ENCODE peak calls at places on chromosomes 12 and 14, in five cellular contexts. M is cardiac fibroblast, G is MM.1S, D is transverse colon, K is lower leg skin. E is an unnamed sample.

GRCh38 chr12:116797885-116798284 is 59.8 kb downstream of the RNFT2 start:
- DNase-seq in G (no peak), K (no peak), M (no peak), D (no peak), E (no peak)

GRCh38 chr12:56769868-56770267 is 6.7 kb downstream of the HSD17B6 start:
- DNase-seq in G (no peak), K (no peak), M (no peak), D (no peak), E (no peak)

GRCh38 chr14:67420102-67420739 is 8.3 kb upstream of the PLEK2 start:
- DNase-seq in D (peak), G (peak), K (no peak), M (no peak), E (no peak)

GRCh38 chr12:131380220-131380957 is 330.5 kb upstream of the SFSWAP start:
- DNase-seq in D (no peak), K (peak), G (no peak), M (no peak), E (no peak)

GRCh38 chr14:76753799-76754198 is 7.5 kb upstream of the VASH1 start:
- DNase-seq in K (no peak), M (no peak), G (no peak), D (no peak), E (no peak)

GRCh38 chr12:121799842-121800693 is 3.7 kb upstream of the SETD1B start:
- DNase-seq in M (peak), K (peak), D (peak), G (peak), E (peak)

GRCh38 chr14:43503508-43503907 is 1003.6 kb downstream of the FSCB start:
- DNase-seq in K (no peak), M (no peak), G (peak), D (no peak), E (no peak)

GRCh38 chr12:68245071-68246021 is 8.1 kb downstream of the IL22 start:
- DNase-seq in K (no peak), M (no peak), G (no peak), D (no peak), E (no peak)

GRCh38 chr14:73173092-73173735 is 36.9 kb downstream of the PSEN1 start:
- DNase-seq in K (no peak), G (peak), D (no peak), M (peak), E (peak)

GRCh38 chr12:99611117-99611516 is 36.4 kb upstream of the GARIN6 start:
- DNase-seq in M (peak), D (no peak), G (no peak), K (no peak), E (no peak)

GRCh38 chr14:61355892-61356325 is 34.5 kb downstream of the PRKCH start:
- DNase-seq in D (no peak), M (peak), G (no peak), K (peak), E (no peak)

GRCh38 chr12:76310110-76310509 is 38.1 kb downstream of the BBS10 start:
- DNase-seq in D (no peak), M (peak), K (no peak), G (no peak), E (no peak)

GRCh38 chr12:123251403-123252076 is 18.3 kb downstream of the MTRFR start:
- DNase-seq in G (no peak), K (peak), M (no peak), D (no peak), E (no peak)

GRCh38 chr12:102462386-102462785 is 18.0 kb downstream of the IGF1 start:
- DNase-seq in D (no peak), M (no peak), G (no peak), K (no peak), E (no peak)

GRCh38 chr12:1587927-1588573 is 6.3 kb downstream of the FBXL14 start:
- DNase-seq in M (peak), K (no peak), D (no peak), G (no peak), E (no peak)

GRCh38 chr12:42086021-42086420 is 58.7 kb downstream of the GXYLT1 start:
- DNase-seq in G (no peak), M (peak), K (no peak), D (no peak), E (no peak)

GRCh38 chr14:30214014-30214413 is 286.4 kb upstream of the PRKD1 start:
- DNase-seq in K (no peak), G (no peak), D (no peak), M (peak), E (no peak)

GRCh38 chr12:124304314-124304790 is 9.5 kb downstream of the RFLNA start:
- DNase-seq in K (no peak), M (no peak), G (no peak), D (no peak), E (no peak)

GRCh38 chr12:78970041-78970440 is 105.5 kb downstream of the SYT1 start:
- DNase-seq in G (no peak), D (no peak), K (no peak), M (peak), E (no peak)

GRCh38 chr12:20269352-20270067 is 98.8 kb upstream of the PDE3A start:
- DNase-seq in G (no peak), D (no peak), M (no peak), K (no peak), E (no peak)

GRCh38 chr14:56794557-56795283 is 15.6 kb downstream of the OTX2 start:
- DNase-seq in G (no peak), D (no peak), M (no peak), K (no peak), E (peak)

GRCh38 chr14:20630340-20631022 is 11.0 kb downstream of the OR6S1 start:
- DNase-seq in G (peak), K (no peak), D (peak), M (peak), E (peak)

GRCh38 chr14:50089213-50089612 is 27.2 kb downstream of the VCPKMT start:
- DNase-seq in K (no peak), M (no peak), G (no peak), D (no peak), E (no peak)

GRCh38 chr14:100268591-100269207 is 29.8 kb downstream of the YY1 start:
- DNase-seq in G (no peak), K (no peak), M (peak), D (no peak), E (no peak)

GRCh38 chr14:61470261-61470953 is 149.0 kb downstream of the PRKCH start:
- DNase-seq in D (no peak), M (peak), K (no peak), G (no peak), E (no peak)

GRCh38 chr14:61466249-61466904 is 145.0 kb downstream of the PRKCH start:
- DNase-seq in G (no peak), D (peak), K (no peak), M (peak), E (no peak)

GRCh38 chr12:107126688-107127481 is 33.5 kb upstream of the CRY1 start:
- DNase-seq in D (no peak), M (peak), K (no peak), G (no peak), E (no peak)

GRCh38 chr12:27554421-27555186 is 30.6 kb downstream of the PPFIBP1 start:
- DNase-seq in D (peak), G (no peak), M (peak), K (peak), E (no peak)

GRCh38 chr14:25001096-25001982 is 48.6 kb downstream of the STXBP6 start:
- DNase-seq in M (peak), K (no peak), G (no peak), D (no peak), E (no peak)

GRCh38 chr12:108685469-108686247 is 45.7 kb downstream of the CORO1C start:
- DNase-seq in D (no peak), G (no peak), M (peak), K (no peak), E (no peak)

GRCh38 chr12:1594045-1594294 is 411 bp downstream of the FBXL14 start:
- DNase-seq in D (peak), K (no peak), G (peak), M (peak), E (peak)

GRCh38 chr12:100106861-100107260 is 35.8 kb downstream of the BLTP3B start:
- DNase-seq in K (no peak), G (no peak), M (no peak), D (no peak), E (no peak)

GRCh38 chr12:128982933-128983332 is 129.7 kb downstream of the GLT1D1 start:
- DNase-seq in G (no peak), M (no peak), K (no peak), D (no peak), E (no peak)

GRCh38 chr12:128982134-128982533 is 128.9 kb downstream of the GLT1D1 start:
- DNase-seq in G (no peak), M (no peak), K (no peak), D (no peak), E (no peak)

GRCh38 chr12:128989287-128989686 is 136.0 kb downstream of the GLT1D1 start:
- DNase-seq in G (no peak), K (no peak), M (no peak), D (no peak), E (no peak)

GRCh38 chr12:128983371-128983770 is 130.1 kb downstream of the GLT1D1 start:
- DNase-seq in M (no peak), K (no peak), G (no peak), D (no peak), E (no peak)

GRCh38 chr12:128986957-128987356 is 133.7 kb downstream of the GLT1D1 start:
- DNase-seq in G (no peak), D (no peak), K (no peak), M (no peak), E (no peak)
- TF ChIP-seq CTCF in G (no peak), D (no peak), K (no peak), M (no peak), E (no peak)

GRCh38 chr12:46208370-46208769 is 60.5 kb downstream of the SLC38A1 start:
- DNase-seq in M (no peak), D (no peak), G (no peak), K (no peak), E (no peak)

GRCh38 chr12:46209165-46209564 is 59.7 kb downstream of the SLC38A1 start:
- DNase-seq in D (no peak), K (no peak), M (peak), G (no peak), E (no peak)

GRCh38 chr12:46206471-46206870 is 62.4 kb downstream of the SLC38A1 start:
- DNase-seq in M (no peak), G (no peak), K (no peak), D (no peak), E (no peak)

GRCh38 chr12:46207644-46208043 is 61.2 kb downstream of the SLC38A1 start:
- DNase-seq in K (no peak), M (no peak), G (no peak), D (no peak), E (peak)

DNA sequence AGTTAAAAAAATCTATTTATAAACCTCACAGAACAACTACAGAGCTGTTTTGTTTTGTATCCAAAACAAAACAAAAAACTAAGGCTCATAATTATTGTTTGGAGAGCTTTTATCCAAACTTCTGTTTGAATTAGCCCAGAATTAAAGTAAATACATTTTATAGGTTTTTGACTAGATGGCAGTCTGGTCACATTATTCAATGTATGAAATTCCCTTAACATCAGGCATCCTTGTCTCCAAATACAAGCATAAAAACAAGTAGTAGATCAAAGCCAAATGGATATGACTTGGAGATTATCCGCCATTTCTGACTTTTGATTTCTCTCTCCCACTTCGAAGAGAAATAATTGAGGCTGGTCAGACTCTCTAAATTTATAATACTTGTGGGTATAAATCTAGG is 63.5 kb downstream of the SLC38A1 start:
- DNase-seq in D (no peak), G (no peak), M (peak), K (no peak), E (no peak)
- TF ChIP-seq CTCF in D (no peak), G (no peak), M (no peak), K (no peak), E (no peak)

GRCh38 chr14:22524784-22525161 is 64.3 kb downstream of the DAD1 start:
- DNase-seq in G (no peak), K (no peak), D (no peak), M (no peak), E (no peak)
- TF ChIP-seq CTCF in G (no peak), K (no peak), D (no peak), M (no peak), E (no peak)

DNA sequence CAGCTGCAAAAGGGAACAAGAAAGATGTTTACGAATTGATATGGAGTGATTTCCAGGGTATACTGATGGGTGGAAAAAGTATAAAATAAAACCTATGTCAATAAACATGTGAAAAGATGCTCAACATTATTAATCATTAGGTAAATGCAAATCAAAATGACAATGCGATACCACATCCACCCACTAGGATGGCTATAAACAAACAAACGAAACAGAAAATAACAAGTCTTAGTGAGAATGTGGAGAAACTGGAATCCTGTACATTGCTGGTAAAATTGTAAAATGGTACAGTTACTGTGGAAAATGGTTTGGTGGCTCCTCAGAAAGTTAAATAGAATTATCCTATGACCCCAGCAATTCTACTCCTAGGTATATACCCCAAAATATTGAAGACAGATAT is 9.5 kb upstream of the BEST3 start:
- DNase-seq in G (peak), M (no peak), K (no peak), D (no peak), E (no peak)
- TF ChIP-seq CTCF in G (peak), M (no peak), K (no peak), D (no peak), E (no peak)

GRCh38 chr14:54493293-54493692 is 4.5 kb upstream of the GMFB start:
- DNase-seq in M (no peak), K (no peak), G (no peak), D (peak), E (no peak)
- TF ChIP-seq CTCF in M (no peak), K (no peak), G (no peak), D (no peak), E (peak)

GRCh38 chr14:82366803-82367202 is 833.1 kb upstream of the SEL1L start:
- DNase-seq in M (no peak), D (no peak), K (no peak), G (peak), E (no peak)
- TF ChIP-seq CTCF in M (no peak), D (no peak), K (no peak), G (no peak), E (peak)

DNA sequence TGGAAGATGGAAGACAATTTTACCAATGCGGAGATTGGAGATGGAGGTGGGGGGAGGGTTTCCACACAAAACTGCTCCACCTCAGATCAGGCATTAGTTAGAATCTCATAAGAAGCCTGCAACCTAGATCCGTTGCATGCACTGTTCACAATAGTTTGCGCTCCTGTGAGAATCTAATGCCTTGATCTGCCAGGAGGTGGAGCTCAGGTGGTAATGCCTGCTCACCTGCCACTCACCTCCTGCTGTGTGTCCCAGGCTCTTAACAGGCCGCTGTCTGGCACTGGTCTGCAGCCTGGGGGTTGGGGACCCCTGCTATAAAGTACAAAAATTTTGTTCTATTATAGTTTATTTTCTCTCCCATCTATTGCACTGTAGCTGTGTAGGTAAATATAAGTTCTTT is 84.9 kb upstream of the FOXG1 start:
- DNase-seq in M (no peak), D (no peak), K (no peak), G (no peak), E (no peak)
- TF ChIP-seq CTCF in M (no peak), D (no peak), K (no peak), G (no peak), E (no peak)

DNA sequence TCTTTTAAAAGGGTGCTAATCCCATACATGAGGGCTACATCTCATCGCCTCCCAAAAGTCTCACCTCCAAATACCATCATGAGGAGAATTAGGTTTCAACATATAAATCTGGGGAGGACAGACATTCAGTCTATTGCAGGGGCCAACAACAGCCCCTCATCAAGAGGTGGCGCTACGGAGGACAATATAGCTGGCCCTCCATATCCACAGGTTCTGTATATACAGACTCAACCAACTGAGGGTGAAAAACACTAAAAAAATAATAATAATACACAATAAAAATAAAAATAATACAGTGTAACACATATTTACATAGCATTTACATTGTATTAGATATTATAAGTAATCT is 19.1 kb upstream of the PCNX1 start:
- DNase-seq in M (no peak), K (no peak), D (no peak), G (no peak), E (no peak)
- TF ChIP-seq CTCF in M (no peak), K (no peak), D (no peak), G (no peak), E (no peak)

GRCh38 chr12:103668520-103668919 is 81.4 kb downstream of the STAB2 start:
- DNase-seq in K (no peak), M (no peak), G (no peak), D (no peak), E (no peak)

GRCh38 chr12:103673891-103674375 is 86.9 kb downstream of the STAB2 start:
- DNase-seq in D (peak), G (no peak), M (no peak), K (no peak), E (no peak)

GRCh38 chr12:103672401-103673119 is 85.5 kb downstream of the STAB2 start:
- DNase-seq in D (peak), K (no peak), G (no peak), M (no peak), E (no peak)

GRCh38 chr12:103673487-103673886 is 86.4 kb downstream of the STAB2 start:
- DNase-seq in G (no peak), K (no peak), M (no peak), D (no peak), E (no peak)

DNA sequence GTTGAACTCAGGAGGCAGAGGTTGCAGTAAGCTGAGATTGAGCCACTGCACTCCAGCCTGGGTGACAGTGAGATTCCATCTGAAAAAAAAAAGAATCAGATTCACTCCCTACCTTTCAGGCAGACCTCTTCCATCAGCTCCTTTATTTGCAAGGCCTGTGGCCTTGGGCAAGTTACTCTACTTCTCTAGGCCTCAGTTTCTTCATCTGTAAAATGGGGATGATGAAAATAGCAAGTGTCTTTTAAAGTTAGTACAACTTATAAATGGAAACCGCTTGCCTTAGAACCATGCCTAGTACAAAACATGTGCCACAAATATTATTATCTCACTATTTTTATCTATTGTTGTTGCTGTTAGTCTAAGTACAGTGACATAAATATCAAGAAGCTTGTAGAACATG is 84.3 kb downstream of the STAB2 start:
- DNase-seq in K (no peak), G (no peak), D (no peak), M (no peak), E (no peak)
- TF ChIP-seq CTCF in K (no peak), G (no peak), D (no peak), M (no peak), E (no peak)